ENCODE peak calls at places on chromosomes 2 and 18, in six cellular contexts. K is HCEC 1CT, A is skeletal muscle cell, W is neural crest cell, J is T-helper 9 cell, U is endothelial cell. Y is an unnamed sample.

GRCh38 chr2:226423498-226423960 is 376.1 kb downstream of the IRS1 start:
- DNase-seq in J (peak), A (no peak), U (peak), W (no peak), K (no peak), Y (no peak)

GRCh38 chr2:156486175-156486574 is 50.0 kb downstream of the GPD2 start:
- DNase-seq in J (no peak), W (no peak), U (no peak), K (peak), A (peak), Y (no peak)

GRCh38 chr2:47065771-47066380 is 89.2 kb downstream of the STPG4 start:
- DNase-seq in K (peak), U (no peak), J (no peak), W (no peak), A (peak), Y (no peak)

GRCh38 chr18:39591647-39592046 is 2026.0 kb upstream of the CELF4 start:
- DNase-seq in J (no peak), A (no peak), U (no peak), K (no peak), W (no peak), Y (no peak)

GRCh38 chr2:100208375-100208774 is 66.0 kb upstream of the AFF3 start:
- DNase-seq in J (no peak), U (no peak), A (no peak), W (no peak), K (no peak), Y (no peak)

GRCh38 chr2:164599954-164600589 is 21.2 kb downstream of the GRB14 start:
- DNase-seq in A (peak), W (peak), U (peak), J (no peak), K (peak), Y (peak)

GRCh38 chr2:241799522-241800197 is 9.3 kb upstream of the NEU4 start:
- DNase-seq in U (peak), W (no peak), A (no peak), K (no peak), J (no peak), Y (no peak)

GRCh38 chr2:98921062-98921461 is 15.0 kb downstream of the CRACDL start:
- DNase-seq in J (no peak), A (no peak), K (no peak), W (no peak), U (no peak), Y (no peak)

GRCh38 chr2:146415291-146415690 is 1429.5 kb upstream of the ACVR2A start:
- DNase-seq in W (no peak), K (no peak), J (no peak), A (no peak), U (no peak), Y (no peak)

GRCh38 chr2:35343135-35343534 is 1012.4 kb upstream of the CRIM1 start:
- DNase-seq in K (no peak), J (no peak), W (peak), U (no peak), A (no peak), Y (no peak)

GRCh38 chr2:202405798-202406197 is 29.7 kb downstream of the BMPR2 start:
- DNase-seq in J (no peak), U (no peak), W (no peak), K (no peak), A (no peak), Y (no peak)

GRCh38 chr2:47682231-47682749 is 100.7 kb upstream of the MSH6 start:
- DNase-seq in W (no peak), J (no peak), K (no peak), A (no peak), U (no peak), Y (no peak)

GRCh38 chr2:178796079-178796677 is 11.0 kb downstream of the TTN start:
- DNase-seq in K (peak), A (no peak), J (no peak), W (no peak), U (no peak), Y (peak)

GRCh38 chr2:10400568-10400977 is 47.6 kb downstream of the ODC1 start:
- DNase-seq in U (no peak), K (no peak), W (no peak), A (no peak), J (no peak), Y (no peak)

GRCh38 chr18:25256439-25256838 is 95.5 kb downstream of the ZNF521 start:
- DNase-seq in W (no peak), J (no peak), K (no peak), U (no peak), A (no peak), Y (no peak)

GRCh38 chr2:55961318-55961911 is 37.8 kb upstream of the EFEMP1 start:
- DNase-seq in K (peak), W (no peak), U (no peak), J (no peak), A (no peak), Y (peak)

GRCh38 chr2:216679658-216680024 is 15.7 kb downstream of the IGFBP5 start:
- DNase-seq in U (no peak), A (no peak), W (no peak), K (no peak), J (no peak), Y (no peak)

GRCh38 chr2:222730346-222731065 is 59.0 kb downstream of the MOGAT1 start:
- DNase-seq in A (no peak), W (no peak), J (no peak), K (no peak), U (no peak), Y (no peak)

GRCh38 chr2:8487461-8487932 is 194.4 kb upstream of the ID2 start:
- DNase-seq in U (no peak), K (no peak), A (no peak), J (peak), W (no peak), Y (no peak)

GRCh38 chr2:40343904-40344303 is 108.0 kb downstream of the SLC8A1 start:
- DNase-seq in A (no peak), W (no peak), J (no peak), U (no peak), K (peak), Y (no peak)

GRCh38 chr2:241111443-241111810 is 9.3 kb upstream of the MTERF4 start:
- DNase-seq in A (no peak), K (no peak), W (no peak), U (no peak), J (no peak), Y (no peak)

GRCh38 chr18:2848145-2848878 is 1.5 kb downstream of the EMILIN2 start:
- DNase-seq in U (no peak), W (no peak), K (no peak), J (no peak), A (no peak), Y (no peak)

GRCh38 chr2:233977296-233977837 is 60.2 kb downstream of the TRPM8 start:
- DNase-seq in J (no peak), U (no peak), A (no peak), W (no peak), K (no peak), Y (no peak)

GRCh38 chr2:115084446-115084845 is 642.0 kb downstream of the DPP10 start:
- DNase-seq in J (no peak), U (no peak), K (no peak), A (no peak), W (no peak), Y (no peak)

GRCh38 chr2:235383272-235383843 is 110.5 kb upstream of the AGAP1 start:
- DNase-seq in A (no peak), U (no peak), W (no peak), K (no peak), J (no peak), Y (no peak)